ENCODE peak calls at places on chromosome X, in nine cellular contexts. One of them, this sample, is unnamed.

GRCh38 chrX:1164322-1165288 is 47.8 kb downstream of the CRLF2 start:
- DNase-seq in hepatocyte: peak; percentile 4
- DNase-seq in right lobe of liver: no peak
- DNase-seq in neural progenitor cell: peak; percentile 54
- DNase-seq in lung: no peak
- DNase-seq in stomach: no peak
- DNase-seq in BJ: no peak
- DNase-seq in CD8-positive, alpha-beta memory T cell: no peak
- DNase-seq in CD8-positive, alpha-beta T cell: no peak
- DNase-seq in this sample: peak; percentile 28

GRCh38 chrX:124212622-124213021 is 119.8 kb upstream of the TEX13D start:
- DNase-seq in CD8-positive, alpha-beta memory T cell: no peak
- DNase-seq in BJ: no peak
- DNase-seq in stomach: no peak
- DNase-seq in CD8-positive, alpha-beta T cell: no peak
- DNase-seq in neural progenitor cell: no peak
- DNase-seq in lung: no peak
- DNase-seq in right lobe of liver: no peak
- DNase-seq in hepatocyte: no peak
- DNase-seq in this sample: no peak

GRCh38 chrX:64093761-64094160 is 111.7 kb downstream of the AMER1 start:
- DNase-seq in right lobe of liver: no peak
- DNase-seq in lung: no peak
- DNase-seq in hepatocyte: no peak
- DNase-seq in neural progenitor cell: peak; percentile 34
- DNase-seq in stomach: no peak
- DNase-seq in BJ: no peak
- DNase-seq in CD8-positive, alpha-beta T cell: no peak
- DNase-seq in CD8-positive, alpha-beta memory T cell: no peak
- DNase-seq in this sample: no peak

GRCh38 chrX:46929439-46930018 is 17.3 kb downstream of the JADE3 start:
- DNase-seq in CD8-positive, alpha-beta T cell: no peak
- DNase-seq in hepatocyte: no peak
- DNase-seq in neural progenitor cell: no peak
- DNase-seq in right lobe of liver: no peak
- DNase-seq in CD8-positive, alpha-beta memory T cell: no peak
- DNase-seq in lung: no peak
- DNase-seq in stomach: no peak
- DNase-seq in BJ: no peak
- DNase-seq in this sample: no peak

GRCh38 chrX:103157511-103158316 is 57.2 kb upstream of the BEX4 start:
- DNase-seq in lung: no peak
- DNase-seq in CD8-positive, alpha-beta memory T cell: no peak
- DNase-seq in neural progenitor cell: peak; percentile 24
- DNase-seq in CD8-positive, alpha-beta T cell: no peak
- DNase-seq in BJ: no peak
- DNase-seq in hepatocyte: peak; percentile 32
- DNase-seq in stomach: no peak
- DNase-seq in right lobe of liver: no peak
- DNase-seq in this sample: no peak

GRCh38 chrX:72128881-72129280 is 2.8 kb downstream of the RTL5 start:
- DNase-seq in hepatocyte: no peak
- DNase-seq in neural progenitor cell: peak; percentile 34
- DNase-seq in lung: no peak
- DNase-seq in BJ: no peak
- DNase-seq in right lobe of liver: no peak
- DNase-seq in CD8-positive, alpha-beta T cell: no peak
- DNase-seq in CD8-positive, alpha-beta memory T cell: peak; percentile 2
- DNase-seq in stomach: no peak
- DNase-seq in this sample: peak; percentile 28

GRCh38 chrX:39813631-39814246 is 284.0 kb downstream of the BCOR start:
- DNase-seq in right lobe of liver: peak; percentile 68
- DNase-seq in BJ: no peak
- DNase-seq in neural progenitor cell: no peak
- DNase-seq in CD8-positive, alpha-beta memory T cell: no peak
- DNase-seq in stomach: peak; percentile 69
- DNase-seq in lung: no peak
- DNase-seq in CD8-positive, alpha-beta T cell: no peak
- DNase-seq in hepatocyte: peak; percentile 45
- DNase-seq in this sample: no peak

GRCh38 chrX:50117477-50117876 is 83.3 kb downstream of the AKAP4 start:
- DNase-seq in hepatocyte: peak; percentile 21
- DNase-seq in CD8-positive, alpha-beta T cell: no peak
- DNase-seq in CD8-positive, alpha-beta memory T cell: no peak
- DNase-seq in neural progenitor cell: no peak
- DNase-seq in stomach: no peak
- DNase-seq in right lobe of liver: no peak
- DNase-seq in lung: no peak
- DNase-seq in BJ: no peak
- DNase-seq in this sample: no peak

GRCh38 chrX:49210406-49210805 is 10.4 kb upstream of the SYP start:
- DNase-seq in CD8-positive, alpha-beta memory T cell: no peak
- DNase-seq in hepatocyte: no peak
- DNase-seq in CD8-positive, alpha-beta T cell: no peak
- DNase-seq in right lobe of liver: no peak
- DNase-seq in stomach: no peak
- DNase-seq in neural progenitor cell: no peak
- DNase-seq in BJ: no peak
- DNase-seq in lung: no peak
- DNase-seq in this sample: no peak

DNA sequence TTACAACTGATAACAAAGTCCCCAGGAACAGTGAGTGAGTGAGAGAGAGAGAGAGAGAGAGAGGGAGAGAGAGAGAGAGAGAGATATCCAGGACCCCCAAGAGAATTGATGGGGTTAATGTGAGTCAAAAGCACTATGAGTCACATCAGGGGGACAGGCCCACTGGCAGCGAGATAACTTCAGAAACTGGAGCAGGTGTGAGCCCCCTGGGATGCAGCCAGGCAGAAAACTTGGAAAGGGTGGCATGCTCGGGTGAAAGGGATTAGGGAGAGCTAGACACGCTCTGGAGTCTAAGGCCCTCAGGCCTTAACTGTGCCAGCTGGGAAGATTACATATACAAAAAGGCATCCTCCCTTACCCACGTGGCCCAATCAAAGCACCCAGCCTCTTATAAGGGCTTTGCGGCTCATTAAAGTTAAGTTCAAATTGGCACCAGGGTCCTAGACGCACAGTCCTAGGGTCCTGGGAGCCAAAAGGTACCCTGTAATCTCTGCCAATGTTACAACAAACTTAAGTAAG is 843 bp downstream of the ACOT9 start:
- DNase-seq in neural progenitor cell: peak; percentile 36
- DNase-seq in CD8-positive, alpha-beta T cell: no peak
- DNase-seq in stomach: peak; percentile 32
- DNase-seq in right lobe of liver: no peak
- DNase-seq in lung: peak; percentile 36
- DNase-seq in CD8-positive, alpha-beta memory T cell: no peak
- DNase-seq in hepatocyte: peak; percentile 71
- DNase-seq in BJ: peak; percentile 25
- DNase-seq in this sample: peak; percentile 22
- H3K4me3 ChIP-seq in neural progenitor cell: peak overlapping the region; percentile 55
- H3K4me3 ChIP-seq in CD8-positive, alpha-beta T cell: peak overlapping the region; percentile 72
- H3K4me3 ChIP-seq in stomach: peak overlapping the region; percentile 64
- H3K4me3 ChIP-seq in right lobe of liver: peak overlapping the region; percentile 76
- H3K4me3 ChIP-seq in lung: peak overlapping the region; percentile 77
- H3K4me3 ChIP-seq in CD8-positive, alpha-beta memory T cell: peak overlapping the region; percentile 62
- H3K4me3 ChIP-seq in hepatocyte: peak overlapping the region; percentile 37
- H3K4me3 ChIP-seq in BJ: peak overlapping the region; percentile 84
- H3K4me3 ChIP-seq in this sample: peak overlapping the region; percentile 89

DNA sequence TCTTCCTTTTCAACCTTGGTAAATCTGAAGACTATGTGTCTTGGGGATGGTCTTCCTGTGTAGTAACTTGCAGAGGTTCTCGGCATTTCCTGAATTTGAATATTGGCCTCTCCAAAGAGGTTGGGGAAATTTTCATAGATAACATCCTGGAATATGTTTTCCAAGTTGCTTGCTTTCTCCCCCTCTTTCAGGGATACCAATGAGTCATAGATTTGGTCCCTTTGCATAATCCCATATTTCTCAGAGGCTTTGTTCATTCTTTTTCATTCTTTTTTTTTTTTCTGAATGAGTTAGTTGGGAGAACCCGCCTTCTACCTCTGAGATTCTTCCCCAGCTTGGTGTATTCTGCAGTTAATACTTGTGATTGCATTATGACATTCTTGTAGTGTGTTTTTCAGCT is 549.2 kb upstream of the AMOT start:
- DNase-seq in CD8-positive, alpha-beta memory T cell: no peak
- DNase-seq in hepatocyte: no peak
- DNase-seq in BJ: no peak
- DNase-seq in neural progenitor cell: no peak
- DNase-seq in CD8-positive, alpha-beta T cell: no peak
- DNase-seq in stomach: no peak
- DNase-seq in right lobe of liver: no peak
- DNase-seq in lung: no peak
- DNase-seq in this sample: no peak
- H3K27me3 ChIP-seq in CD8-positive, alpha-beta memory T cell: no peaks in the 10 kb centered on the region
- H3K27me3 ChIP-seq in hepatocyte: no peaks in the 10 kb centered on the region
- H3K27me3 ChIP-seq in BJ: no peaks in the 10 kb centered on the region
- H3K27me3 ChIP-seq in neural progenitor cell: no peaks in the 10 kb centered on the region
- H3K27me3 ChIP-seq in CD8-positive, alpha-beta T cell: no peaks in the 10 kb centered on the region
- H3K27me3 ChIP-seq in stomach: peaks cover 6% of the 10 kb centered on the region
- H3K27me3 ChIP-seq in right lobe of liver: no peaks in the 10 kb centered on the region
- H3K27me3 ChIP-seq in lung: no peaks in the 10 kb centered on the region
- H3K27me3 ChIP-seq in this sample: no peaks in the 10 kb centered on the region

DNA sequence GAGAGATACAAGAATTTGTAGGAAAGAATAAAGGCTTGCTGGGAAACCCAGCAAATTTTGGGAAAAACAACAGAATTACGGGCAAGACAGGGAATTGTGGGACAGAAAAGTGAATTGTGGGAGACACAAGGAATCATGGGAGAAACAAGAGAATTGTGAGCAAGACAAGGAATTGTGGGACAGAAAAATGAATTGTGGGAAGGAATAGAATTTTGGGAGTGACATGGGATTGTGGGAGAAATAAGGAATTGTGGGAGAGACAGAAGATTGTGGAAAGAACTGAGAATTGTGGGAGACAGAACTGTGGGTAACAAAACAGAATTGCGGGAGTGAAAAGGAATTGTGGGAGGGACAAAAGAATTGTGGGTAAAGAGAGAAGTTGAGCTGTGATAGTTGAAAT is 1.2 kb upstream of the HCCS start:
- DNase-seq in hepatocyte: no peak
- DNase-seq in stomach: no peak
- DNase-seq in CD8-positive, alpha-beta memory T cell: no peak
- DNase-seq in lung: no peak
- DNase-seq in neural progenitor cell: no peak
- DNase-seq in right lobe of liver: no peak
- DNase-seq in BJ: no peak
- DNase-seq in CD8-positive, alpha-beta T cell: no peak
- DNase-seq in this sample: no peak
- H3K4me3 ChIP-seq in hepatocyte: no peak overlapping the region
- H3K4me3 ChIP-seq in stomach: no peak overlapping the region
- H3K4me3 ChIP-seq in CD8-positive, alpha-beta memory T cell: no peak overlapping the region
- H3K4me3 ChIP-seq in lung: no peak overlapping the region
- H3K4me3 ChIP-seq in neural progenitor cell: no peak overlapping the region
- H3K4me3 ChIP-seq in right lobe of liver: no peak overlapping the region
- H3K4me3 ChIP-seq in BJ: no peak overlapping the region
- H3K4me3 ChIP-seq in CD8-positive, alpha-beta T cell: no peak overlapping the region
- H3K4me3 ChIP-seq in this sample: no peak overlapping the region

DNA sequence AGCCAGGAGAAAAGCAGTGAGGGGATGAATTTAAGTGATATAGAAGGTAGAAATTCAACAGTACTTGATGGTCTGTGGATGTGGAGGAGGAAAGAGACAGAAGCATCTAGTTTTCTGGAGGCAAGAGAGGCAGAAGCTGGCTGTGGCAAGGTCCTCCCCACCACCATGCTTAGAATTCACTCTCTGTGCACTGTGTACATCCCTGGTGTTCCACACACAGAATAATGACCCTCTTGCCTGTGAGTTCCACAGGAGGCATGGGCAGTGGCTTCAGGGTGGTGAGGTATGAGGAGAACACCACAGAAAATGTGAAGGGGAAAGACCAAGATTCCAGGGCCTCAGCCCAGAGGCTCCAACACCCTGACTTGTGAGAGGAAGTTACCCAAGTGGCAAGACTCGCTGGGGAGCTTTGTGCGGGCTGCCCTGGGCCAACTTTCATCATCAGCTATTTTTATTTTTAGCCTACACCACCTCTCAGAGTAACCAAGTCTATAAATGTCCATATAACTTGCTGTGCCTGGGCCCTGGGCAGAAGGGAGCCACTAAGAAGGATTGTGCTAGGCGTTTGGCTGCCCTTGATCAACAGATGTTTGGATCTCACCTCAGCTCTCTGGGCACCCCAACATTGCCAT is 7.8 kb upstream of the INTS6L start:
- DNase-seq in right lobe of liver: no peak
- DNase-seq in CD8-positive, alpha-beta T cell: no peak
- DNase-seq in stomach: no peak
- DNase-seq in hepatocyte: no peak
- DNase-seq in BJ: no peak
- DNase-seq in neural progenitor cell: no peak
- DNase-seq in CD8-positive, alpha-beta memory T cell: no peak
- DNase-seq in lung: no peak
- DNase-seq in this sample: no peak
- H3K27me3 ChIP-seq in right lobe of liver: no peaks in the 10 kb centered on the region
- H3K27me3 ChIP-seq in CD8-positive, alpha-beta T cell: no peaks in the 10 kb centered on the region
- H3K27me3 ChIP-seq in stomach: no peaks in the 10 kb centered on the region
- H3K27me3 ChIP-seq in hepatocyte: no peaks in the 10 kb centered on the region
- H3K27me3 ChIP-seq in BJ: no peaks in the 10 kb centered on the region
- H3K27me3 ChIP-seq in neural progenitor cell: no peaks in the 10 kb centered on the region
- H3K27me3 ChIP-seq in CD8-positive, alpha-beta memory T cell: no peaks in the 10 kb centered on the region
- H3K27me3 ChIP-seq in lung: no peaks in the 10 kb centered on the region
- H3K27me3 ChIP-seq in this sample: no peaks in the 10 kb centered on the region

GRCh38 chrX:53084043-53084570 is 1.9 kb downstream of the TSPYL2 start:
- DNase-seq in stomach: no peak
- DNase-seq in lung: no peak
- DNase-seq in BJ: no peak
- DNase-seq in hepatocyte: no peak
- DNase-seq in CD8-positive, alpha-beta T cell: no peak
- DNase-seq in right lobe of liver: no peak
- DNase-seq in CD8-positive, alpha-beta memory T cell: no peak
- DNase-seq in neural progenitor cell: no peak
- DNase-seq in this sample: no peak
- H3K4me3 ChIP-seq in stomach: peak overlapping the region; percentile 65
- H3K4me3 ChIP-seq in lung: no peak overlapping the region
- H3K4me3 ChIP-seq in BJ: no peak overlapping the region
- H3K4me3 ChIP-seq in hepatocyte: no peak overlapping the region
- H3K4me3 ChIP-seq in CD8-positive, alpha-beta T cell: no peak overlapping the region
- H3K4me3 ChIP-seq in right lobe of liver: no peak overlapping the region
- H3K4me3 ChIP-seq in CD8-positive, alpha-beta memory T cell: no peak overlapping the region
- H3K4me3 ChIP-seq in neural progenitor cell: no peak overlapping the region
- H3K4me3 ChIP-seq in this sample: no peak overlapping the region

GRCh38 chrX:111071542-111072277 is 24.3 kb upstream of the PAK3 start:
- DNase-seq in stomach: no peak
- DNase-seq in neural progenitor cell: no peak
- DNase-seq in BJ: no peak
- DNase-seq in lung: no peak
- DNase-seq in hepatocyte: no peak
- DNase-seq in CD8-positive, alpha-beta T cell: no peak
- DNase-seq in right lobe of liver: no peak
- DNase-seq in CD8-positive, alpha-beta memory T cell: no peak
- DNase-seq in this sample: no peak
- H3K27me3 ChIP-seq in stomach: peaks cover 5% of the 10 kb centered on the region
- H3K27me3 ChIP-seq in neural progenitor cell: no peaks in the 10 kb centered on the region
- H3K27me3 ChIP-seq in BJ: no peaks in the 10 kb centered on the region
- H3K27me3 ChIP-seq in lung: no peaks in the 10 kb centered on the region
- H3K27me3 ChIP-seq in hepatocyte: no peaks in the 10 kb centered on the region
- H3K27me3 ChIP-seq in CD8-positive, alpha-beta T cell: no peaks in the 10 kb centered on the region
- H3K27me3 ChIP-seq in right lobe of liver: no peaks in the 10 kb centered on the region
- H3K27me3 ChIP-seq in CD8-positive, alpha-beta memory T cell: no peaks in the 10 kb centered on the region
- H3K27me3 ChIP-seq in this sample: no peaks in the 10 kb centered on the region